ENCODE peak calls at places on chromosomes 4 and X, in nine cellular contexts. L is K562, N is A549, Z is GM23338, G is SK-N-SH, W is HCT116, T is HepG2, E is GM12878, P is HL-60. M is an unnamed sample.

GRCh38 chrX:19912-20571 is 261.1 kb upstream of the PLCXD1 start:
- DNase-seq in L (peak; percentile 65), N (no peak), Z (peak; percentile 33), G (peak; percentile 26), W (no peak), T (peak; percentile 0), E (no peak), P (no peak), M (no peak)

GRCh38 chr4:113758361-113758760 is 3.2 kb downstream of the CAMK2D start:
- DNase-seq in L (no peak), N (no peak), Z (no peak), G (no peak), W (no peak), T (no peak), E (no peak), P (no peak), M (no peak)

GRCh38 chr4:81595287-81595686 is 123.6 kb upstream of the RASGEF1B start:
- DNase-seq in L (no peak), N (no peak), Z (no peak), G (no peak), W (no peak), T (no peak), E (no peak), P (no peak), M (no peak)

GRCh38 chrX:101108293-101108692 is 10.3 kb downstream of the CENPI start:
- DNase-seq in L (no peak), N (no peak), Z (no peak), G (no peak), W (no peak), T (no peak), E (no peak), P (no peak), M (no peak)

GRCh38 chr4:106650701-106651100 is 282.1 kb upstream of the GIMD1 start:
- DNase-seq in L (no peak), N (no peak), Z (no peak), G (no peak), W (no peak), T (no peak), E (no peak), P (no peak), M (no peak)

GRCh38 chrX:98516120-98516519 is 1632.4 kb downstream of the RPA4 start:
- DNase-seq in L (no peak), N (no peak), Z (no peak), G (no peak), W (no peak), T (no peak), E (no peak), P (no peak), M (no peak)

GRCh38 chr4:95386410-95386809 is 162.4 kb downstream of the UNC5C start:
- DNase-seq in L (no peak), N (no peak), Z (peak; percentile 81), G (no peak), W (no peak), T (no peak), E (no peak), P (no peak), M (no peak)

GRCh38 chr4:55475394-55476243 is 71.1 kb downstream of the CLOCK start:
- DNase-seq in L (no peak), N (no peak), Z (no peak), G (no peak), W (no peak), T (no peak), E (peak; percentile 4), P (no peak), M (no peak)

GRCh38 chr4:100340534-100341364 is 150.5 kb upstream of the DDIT4L start:
- DNase-seq in L (no peak), N (no peak), Z (no peak), G (no peak), W (no peak), T (no peak), E (no peak), P (peak; percentile 28), M (no peak)

GRCh38 chrX:78619829-78620228 is 39.3 kb downstream of the RTL3 start:
- DNase-seq in L (no peak), N (no peak), Z (no peak), G (no peak), W (no peak), T (no peak), E (no peak), P (no peak), M (no peak)

GRCh38 chrX:78618987-78619386 is 40.1 kb downstream of the RTL3 start:
- DNase-seq in L (no peak), N (no peak), Z (no peak), G (no peak), W (no peak), T (no peak), E (no peak), P (no peak), M (no peak)

GRCh38 chrX:78614264-78614663 is 44.9 kb downstream of the RTL3 start:
- DNase-seq in L (no peak), N (no peak), Z (no peak), G (no peak), W (no peak), T (no peak), E (no peak), P (no peak), M (no peak)
- TF ChIP-seq REST in L (no peak), N (no peak), Z (no peak), G (no peak), W (no peak), T (no peak), E (no peak), P (no peak), M (no peak)

GRCh38 chr4:173357939-173358338 is 12.8 kb upstream of the SAP30 start:
- DNase-seq in L (no peak), N (no peak), Z (no peak), G (no peak), W (no peak), T (no peak), E (no peak), P (no peak), M (no peak)
- TF ChIP-seq CTCF in L (no peak), N (no peak), Z (no peak), G (no peak), W (no peak), T (no peak), E (no peak), P (no peak), M (no peak)

GRCh38 chr4:170089743-170090666 is at the start of gene AADAT:
- DNase-seq in L (peak; percentile 41), N (peak; percentile 81), Z (peak; percentile 95), G (peak; percentile 97), W (peak; percentile 73), T (peak; percentile 81), E (no peak), P (no peak), M (peak; percentile 27)
- TF ChIP-seq REST in L (no peak), N (no peak), Z (no peak), G (no peak), W (no peak), T (no peak), E (no peak), P (no peak), M (no peak)

DNA sequence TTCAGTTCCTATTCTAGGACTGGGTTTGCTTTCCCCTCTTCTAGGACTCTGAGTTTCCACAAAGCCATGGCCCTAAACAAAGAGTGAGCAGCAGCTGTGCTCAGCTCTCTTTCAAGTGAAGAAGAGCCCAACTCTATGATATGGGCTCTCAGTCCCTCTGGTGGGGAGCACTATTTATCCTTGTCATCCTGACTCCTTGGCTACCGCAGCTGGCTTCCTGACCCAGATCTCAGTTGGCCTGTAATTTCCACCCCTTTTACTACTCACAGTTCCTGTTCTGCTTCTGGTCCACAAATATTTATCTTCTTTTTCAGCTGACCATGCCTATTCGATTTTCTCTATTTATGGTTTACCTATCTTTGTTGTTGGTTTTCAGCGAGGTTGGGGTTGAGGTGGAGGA is 33.8 kb downstream of the F8 start:
- DNase-seq in L (no peak), N (no peak), Z (peak; percentile 4), G (no peak), W (no peak), T (no peak), E (no peak), P (no peak), M (no peak)
- TF ChIP-seq CTCF in L (no peak), N (no peak), Z (no peak), G (no peak), W (no peak), T (no peak), E (no peak), P (no peak), M (no peak)

GRCh38 chrX:23644744-23645143 is 22.5 kb upstream of the PRDX4 start:
- DNase-seq in L (no peak), N (no peak), Z (no peak), G (no peak), W (no peak), T (no peak), E (no peak), P (no peak), M (no peak)
- TF ChIP-seq REST in L (no peak), N (no peak), Z (no peak), G (no peak), W (no peak), T (no peak), E (no peak), P (no peak), M (no peak)

GRCh38 chrX:76850851-76851250 is 423.3 kb downstream of the MAGEE1 start:
- DNase-seq in L (no peak), N (peak; percentile 0), Z (peak; percentile 34), G (no peak), W (no peak), T (no peak), E (no peak), P (no peak), M (no peak)
- TF ChIP-seq CTCF in L (no peak), N (no peak), Z (peak; percentile 56), G (peak; percentile 31), W (peak; percentile 13), T (no peak), E (peak; percentile 13), P (no peak), M (peak; percentile 6)

GRCh38 chrX:42619068-42619467 is 158.9 kb downstream of the PPP1R2C start:
- DNase-seq in L (no peak), N (no peak), Z (no peak), G (no peak), W (no peak), T (no peak), E (no peak), P (no peak), M (no peak)

GRCh38 chrX:42616981-42617380 is 161.0 kb downstream of the PPP1R2C start:
- DNase-seq in L (no peak), N (no peak), Z (no peak), G (no peak), W (no peak), T (no peak), E (no peak), P (no peak), M (no peak)

GRCh38 chrX:42615161-42615563 is 162.8 kb downstream of the PPP1R2C start:
- DNase-seq in L (no peak), N (peak; percentile 17), Z (peak; percentile 44), G (no peak), W (peak; percentile 41), T (no peak), E (no peak), P (no peak), M (no peak)
- TF ChIP-seq REST in L (no peak), N (no peak), Z (no peak), G (no peak), W (no peak), T (no peak), E (no peak), P (no peak), M (no peak)

M was measured in Panc1.